ENCODE peak calls at places on chromosomes 7 and 10, in six cellular contexts. V is A549, E is WTC11, Z is H1, F is K562, Q is HepG2. W is an unnamed sample.

GRCh38 chr7:25537678-25538375 is 309.5 kb upstream of the NPVF start:
- DNase-seq in V (no peak), E (no peak), Z (no peak), F (no peak), Q (no peak), W (no peak)

GRCh38 chr10:69656719-69657269 is 26.7 kb downstream of the FAM241B start:
- DNase-seq in V (no peak), E (no peak), Z (no peak), F (no peak), Q (no peak), W (no peak)

GRCh38 chr10:78744521-78745090 is 324.2 kb upstream of the ZMIZ1 start:
- DNase-seq in V (no peak), E (no peak), Z (no peak), F (no peak), Q (peak; percentile 56), W (peak; percentile 14)

GRCh38 chr7:2970907-2971306 is 72.8 kb downstream of the CARD11 start:
- DNase-seq in V (no peak), E (no peak), Z (no peak), F (no peak), Q (no peak), W (no peak)

GRCh38 chr7:124557587-124557986 is 208.0 kb downstream of the GPR37 start:
- DNase-seq in V (no peak), E (no peak), Z (no peak), F (no peak), Q (no peak), W (no peak)

GRCh38 chr10:9253121-9253520 is 1198.6 kb downstream of the GATA3 start:
- DNase-seq in V (no peak), E (no peak), Z (no peak), F (no peak), Q (no peak), W (peak; percentile 13)

GRCh38 chr7:81127991-81128390 is 209.1 kb upstream of the SEMA3C start:
- DNase-seq in V (no peak), E (no peak), Z (no peak), F (no peak), Q (no peak), W (peak; percentile 10)

GRCh38 chr10:94076325-94076841 is 82.7 kb downstream of the PLCE1 start:
- DNase-seq in V (peak; percentile 36), E (no peak), Z (no peak), F (no peak), Q (peak; percentile 39), W (no peak)

GRCh38 chr7:113339661-113340060 is 221.3 kb upstream of the SMIM30 start:
- DNase-seq in V (no peak), E (no peak), Z (no peak), F (no peak), Q (no peak), W (no peak)

GRCh38 chr7:76057813-76058145 is 9.9 kb downstream of the MDH2 start:
- DNase-seq in V (no peak), E (no peak), Z (no peak), F (no peak), Q (no peak), W (no peak)

GRCh38 chr10:74891048-74891447 is 64.6 kb downstream of the KAT6B start:
- DNase-seq in V (no peak), E (no peak), Z (no peak), F (no peak), Q (no peak), W (no peak)

GRCh38 chr10:74889662-74889998 is 63.2 kb downstream of the KAT6B start:
- DNase-seq in V (no peak), E (no peak), Z (no peak), F (no peak), Q (no peak), W (no peak)

GRCh38 chr10:74890460-74890859 is 64.1 kb downstream of the KAT6B start:
- DNase-seq in V (no peak), E (no peak), Z (no peak), F (no peak), Q (no peak), W (no peak)

GRCh38 chr10:74887614-74888284 is 61.3 kb downstream of the KAT6B start:
- DNase-seq in V (no peak), E (no peak), Z (no peak), F (no peak), Q (no peak), W (no peak)

GRCh38 chr10:74888947-74889661 is 62.7 kb downstream of the KAT6B start:
- DNase-seq in V (no peak), E (no peak), Z (no peak), F (no peak), Q (peak; percentile 20), W (no peak)
- TF ChIP-seq JUN in V (no peak), E (no peak), Z (no peak), F (no peak), Q (no peak), W (no peak)

GRCh38 chr7:154928136-154929005 is 74.6 kb downstream of the PAXIP1 start:
- DNase-seq in V (peak; percentile 74), E (no peak), Z (no peak), F (peak; percentile 85), Q (peak; percentile 95), W (peak; percentile 99)
- TF ChIP-seq JUN in V (no peak), E (no peak), Z (no peak), F (peak; percentile 49), Q (no peak), W (no peak)

DNA sequence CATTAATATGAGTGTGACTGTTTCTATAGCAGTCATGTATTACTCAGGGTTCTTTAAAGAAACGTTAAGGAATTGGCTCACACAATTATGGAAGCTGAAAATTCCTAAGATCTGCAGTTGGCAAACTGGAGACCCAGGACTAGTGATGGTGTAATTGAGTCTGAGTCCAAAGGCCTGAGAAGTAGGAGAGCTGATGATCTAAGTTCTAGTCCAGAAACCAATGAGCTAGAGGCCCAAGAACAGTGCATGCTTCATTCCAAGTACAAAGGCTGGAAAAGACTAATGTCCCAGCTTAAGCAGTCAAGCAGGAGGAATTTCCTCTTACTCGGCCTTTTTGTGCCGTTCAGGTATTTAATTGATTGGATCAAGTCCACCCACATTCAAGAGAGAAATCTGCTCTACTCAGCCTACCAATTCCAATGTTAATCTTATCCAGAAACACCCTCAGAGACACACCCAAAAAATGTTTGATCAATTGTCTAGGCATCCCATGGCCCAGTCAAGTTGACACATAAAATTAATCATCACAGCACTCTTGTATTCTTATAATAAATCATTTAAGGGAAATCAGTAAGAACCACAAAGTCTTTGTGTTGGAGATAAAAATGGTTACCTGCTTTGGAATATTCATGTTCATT is 312.1 kb downstream of the PRKG1 start:
- DNase-seq in V (no peak), E (no peak), Z (no peak), F (no peak), Q (no peak), W (no peak)
- TF ChIP-seq JUN in V (no peak), E (no peak), Z (no peak), F (no peak), Q (no peak), W (no peak)

GRCh38 chr7:100708395-100708794 is 2.5 kb downstream of the POP7 start:
- DNase-seq in V (no peak), E (no peak), Z (no peak), F (no peak), Q (no peak), W (no peak)
- TF ChIP-seq JUN in V (no peak), E (no peak), Z (no peak), F (no peak), Q (no peak), W (no peak)

DNA sequence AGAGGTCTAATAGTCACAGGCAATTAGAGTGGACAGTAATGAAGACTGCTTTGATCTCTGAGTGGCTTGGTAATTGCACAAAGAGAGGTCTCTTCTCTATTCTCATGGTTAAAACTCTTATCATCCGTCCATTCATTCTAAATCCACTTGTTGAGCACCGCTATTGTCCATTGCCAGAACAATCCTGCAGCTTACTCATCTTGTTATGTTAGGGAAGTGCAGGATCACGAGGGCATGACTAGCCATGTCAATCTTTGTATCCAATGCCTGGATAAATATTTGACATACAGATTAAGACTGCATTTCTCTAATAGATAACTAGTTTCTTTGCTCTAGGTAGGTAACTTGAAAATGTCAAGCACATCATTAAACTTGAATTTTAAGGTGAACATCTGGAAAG is 14.9 kb downstream of the SFTPD start:
- DNase-seq in V (no peak), E (no peak), Z (no peak), F (no peak), Q (peak; percentile 73), W (peak; percentile 86)
- TF ChIP-seq JUN in V (no peak), E (no peak), Z (no peak), F (no peak), Q (no peak), W (peak; percentile 93)

GRCh38 chr10:6201511-6201975 is 1.2 kb upstream of the PFKFB3 start:
- DNase-seq in V (peak; percentile 69), E (peak; percentile 65), Z (peak; percentile 67), F (peak; percentile 51), Q (peak; percentile 39), W (peak; percentile 54)

GRCh38 chr10:6200588-6201510 is 1.9 kb upstream of the PFKFB3 start:
- DNase-seq in V (no peak), E (peak; percentile 38), Z (peak; percentile 62), F (peak; percentile 31), Q (peak; percentile 56), W (peak; percentile 53)

GRCh38 chr10:6202684-6203330 is at the start of gene PFKFB3:
- DNase-seq in V (peak; percentile 91), E (peak; percentile 97), Z (peak; percentile 99), F (peak; percentile 96), Q (peak; percentile 81), W (peak; percentile 93)

GRCh38 chr10:6203331-6204062 is 765 bp downstream of the PFKFB3 start:
- DNase-seq in V (peak; percentile 55), E (peak; percentile 72), Z (peak; percentile 86), F (peak; percentile 91), Q (no peak), W (peak; percentile 46)

DNA sequence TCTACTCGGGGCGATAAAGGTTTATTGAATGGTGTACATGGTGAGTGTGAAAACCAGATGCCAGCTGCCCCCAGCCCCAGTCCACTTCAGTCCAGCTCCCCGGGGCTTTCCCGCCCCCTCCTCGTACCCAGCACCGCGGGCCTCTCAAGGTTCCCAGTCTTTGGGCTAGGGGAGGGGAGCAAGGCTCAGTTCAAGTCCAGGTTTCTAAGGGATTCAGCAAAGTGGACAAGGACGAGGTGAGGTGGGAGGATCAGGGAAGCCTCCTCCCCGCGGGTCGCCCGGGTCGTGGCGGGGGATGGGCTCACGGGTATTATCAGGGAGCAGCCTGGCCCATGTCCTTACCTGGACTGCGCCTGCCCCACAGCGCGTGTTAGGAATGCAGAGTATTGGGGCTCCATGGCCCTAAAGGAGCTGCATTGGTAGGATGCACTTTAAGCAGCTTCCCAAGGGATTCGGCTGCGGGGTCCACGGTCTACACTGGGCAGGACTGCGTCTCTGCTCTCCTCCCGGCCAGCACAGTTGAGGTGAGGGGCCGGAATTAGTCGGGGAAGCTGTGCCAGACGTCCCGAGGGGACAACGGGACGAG is 541 bp upstream of the PFKFB3 start:
- DNase-seq in V (no peak), E (peak; percentile 51), Z (peak; percentile 52), F (no peak), Q (no peak), W (no peak)
- TF ChIP-seq JUN in V (no peak), E (no peak), Z (no peak), F (no peak), Q (no peak), W (no peak)